ENCODE peak calls at places on chromosome 3, in five cellular contexts. One of them, this sample, is unnamed.

GRCh38 chr3:29922990-29923746 is 642.3 kb downstream of the RBMS3 start:
- DNase-seq in Peyer's patch: no peak
- DNase-seq in tibial nerve: peak; percentile 20
- DNase-seq in sigmoid colon: peak; percentile 65
- DNase-seq in OCI-LY7: no peak
- DNase-seq in this sample: no peak

GRCh38 chr3:148175215-148175614 is 522.5 kb upstream of the AGTR1 start:
- DNase-seq in Peyer's patch: no peak
- DNase-seq in tibial nerve: no peak
- DNase-seq in sigmoid colon: no peak
- DNase-seq in OCI-LY7: no peak
- DNase-seq in this sample: no peak

GRCh38 chr3:5235655-5236054 is 48.1 kb downstream of the EDEM1 start:
- DNase-seq in Peyer's patch: no peak
- DNase-seq in tibial nerve: no peak
- DNase-seq in sigmoid colon: no peak
- DNase-seq in OCI-LY7: no peak
- DNase-seq in this sample: no peak

GRCh38 chr3:101464235-101464634 is 48.8 kb downstream of the SENP7 start:
- DNase-seq in Peyer's patch: no peak
- DNase-seq in tibial nerve: no peak
- DNase-seq in sigmoid colon: no peak
- DNase-seq in OCI-LY7: no peak
- DNase-seq in this sample: no peak

GRCh38 chr3:197465996-197466549 is 89.7 kb downstream of the BDH1 start:
- DNase-seq in Peyer's patch: no peak
- DNase-seq in tibial nerve: no peak
- DNase-seq in sigmoid colon: no peak
- DNase-seq in OCI-LY7: no peak
- DNase-seq in this sample: no peak

GRCh38 chr3:71062037-71062919 is 521.2 kb downstream of the FOXP1 start:
- DNase-seq in Peyer's patch: no peak
- DNase-seq in tibial nerve: no peak
- DNase-seq in sigmoid colon: no peak
- DNase-seq in OCI-LY7: no peak
- DNase-seq in this sample: no peak

GRCh38 chr3:178289544-178290160 is 246.6 kb upstream of the KCNMB2 start:
- DNase-seq in Peyer's patch: no peak
- DNase-seq in tibial nerve: no peak
- DNase-seq in sigmoid colon: peak; percentile 80
- DNase-seq in OCI-LY7: no peak
- DNase-seq in this sample: peak; percentile 14

GRCh38 chr3:123750209-123750608 is 133.9 kb downstream of the MYLK start:
- DNase-seq in Peyer's patch: no peak
- DNase-seq in tibial nerve: no peak
- DNase-seq in sigmoid colon: no peak
- DNase-seq in OCI-LY7: no peak
- DNase-seq in this sample: no peak

GRCh38 chr3:123075359-123075758 is 8.5 kb downstream of the PDIA5 start:
- DNase-seq in Peyer's patch: no peak
- DNase-seq in tibial nerve: no peak
- DNase-seq in sigmoid colon: no peak
- DNase-seq in OCI-LY7: no peak
- DNase-seq in this sample: no peak

GRCh38 chr3:83354205-83354604 is 1592.8 kb upstream of the GBE1 start:
- DNase-seq in Peyer's patch: no peak
- DNase-seq in tibial nerve: no peak
- DNase-seq in sigmoid colon: no peak
- DNase-seq in OCI-LY7: no peak
- DNase-seq in this sample: no peak

GRCh38 chr3:125202197-125202596 is 10.4 kb downstream of the SLC12A8 start:
- DNase-seq in Peyer's patch: no peak
- DNase-seq in tibial nerve: no peak
- DNase-seq in sigmoid colon: no peak
- DNase-seq in OCI-LY7: peak; percentile 16
- DNase-seq in this sample: no peak

GRCh38 chr3:14452676-14453367 is 50.4 kb downstream of the SLC6A6 start:
- DNase-seq in Peyer's patch: peak; percentile 86
- DNase-seq in tibial nerve: peak; percentile 79
- DNase-seq in sigmoid colon: peak; percentile 98
- DNase-seq in OCI-LY7: no peak
- DNase-seq in this sample: peak; percentile 95

DNA sequence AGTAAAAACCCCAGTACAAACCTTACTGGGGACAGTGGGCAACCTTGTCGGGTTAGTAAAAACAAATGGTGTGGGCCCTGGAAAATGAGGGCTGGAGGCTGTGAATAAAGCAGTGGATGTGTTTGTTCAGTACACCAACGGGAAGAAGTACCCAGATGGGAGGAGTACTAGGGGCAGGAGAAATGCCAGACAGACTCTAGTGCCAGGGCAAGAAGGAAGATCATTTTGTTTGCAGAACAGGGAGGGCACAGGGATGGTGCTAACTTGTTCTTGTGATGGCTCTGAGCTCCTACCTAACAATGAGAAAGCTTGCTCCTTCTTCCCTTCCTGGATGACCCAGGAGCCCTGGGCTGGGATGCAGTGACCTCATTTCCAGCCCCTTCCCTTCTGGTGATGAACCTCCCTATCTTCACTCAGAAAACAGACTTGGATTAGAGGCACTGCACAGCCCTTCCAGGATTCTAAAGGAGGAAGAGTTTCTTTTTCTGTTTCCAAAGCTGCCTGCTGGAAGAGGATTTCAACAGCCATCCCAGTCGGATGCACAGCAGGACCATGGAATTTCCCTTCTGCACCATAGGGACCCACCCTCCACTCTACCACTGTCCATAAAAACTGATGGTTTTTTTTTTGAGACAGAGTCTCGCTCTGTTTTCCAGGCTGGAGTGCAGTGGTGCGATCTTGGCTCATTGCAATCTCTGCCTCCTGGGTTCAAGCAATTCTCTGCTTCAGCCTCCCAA is 6.1 kb downstream of the RASSF1 start:
- DNase-seq in Peyer's patch: no peak
- DNase-seq in tibial nerve: no peak
- DNase-seq in sigmoid colon: no peak
- DNase-seq in OCI-LY7: no peak
- DNase-seq in this sample: peak; percentile 77
- H3K27ac ChIP-seq in Peyer's patch: peak overlapping the region; percentile 99
- H3K27ac ChIP-seq in tibial nerve: peak overlapping the region; percentile 51
- H3K27ac ChIP-seq in sigmoid colon: peak overlapping the region; percentile 99
- H3K27ac ChIP-seq in OCI-LY7: peak overlapping the region; percentile 37
- H3K27ac ChIP-seq in this sample: peak overlapping the region; percentile 93

GRCh38 chr3:120821426-120821825 is 78.9 kb downstream of the GTF2E1 start:
- DNase-seq in Peyer's patch: no peak
- DNase-seq in tibial nerve: no peak
- DNase-seq in sigmoid colon: no peak
- DNase-seq in OCI-LY7: no peak
- DNase-seq in this sample: no peak
- TF ChIP-seq CTCF in Peyer's patch: no peak
- TF ChIP-seq CTCF in tibial nerve: no peak
- TF ChIP-seq CTCF in sigmoid colon: no peak
- TF ChIP-seq CTCF in OCI-LY7: no peak
- TF ChIP-seq CTCF in this sample: no peak

GRCh38 chr3:194375473-194375872 is 5.9 kb upstream of the LRRC15 start:
- DNase-seq in Peyer's patch: no peak
- DNase-seq in tibial nerve: no peak
- DNase-seq in sigmoid colon: no peak
- DNase-seq in OCI-LY7: no peak
- DNase-seq in this sample: no peak

GRCh38 chr3:194375921-194376570 is 6.5 kb upstream of the LRRC15 start:
- DNase-seq in Peyer's patch: no peak
- DNase-seq in tibial nerve: no peak
- DNase-seq in sigmoid colon: no peak
- DNase-seq in OCI-LY7: no peak
- DNase-seq in this sample: no peak

GRCh38 chr3:194379231-194379630 is 9.7 kb upstream of the LRRC15 start:
- DNase-seq in Peyer's patch: peak; percentile 3
- DNase-seq in tibial nerve: no peak
- DNase-seq in sigmoid colon: no peak
- DNase-seq in OCI-LY7: no peak
- DNase-seq in this sample: no peak

GRCh38 chr3:194379651-194380050 is 10.1 kb upstream of the LRRC15 start:
- DNase-seq in Peyer's patch: peak; percentile 48
- DNase-seq in tibial nerve: no peak
- DNase-seq in sigmoid colon: no peak
- DNase-seq in OCI-LY7: no peak
- DNase-seq in this sample: no peak

GRCh38 chr3:194377708-194378107 is 8.2 kb upstream of the LRRC15 start:
- DNase-seq in Peyer's patch: no peak
- DNase-seq in tibial nerve: no peak
- DNase-seq in sigmoid colon: no peak
- DNase-seq in OCI-LY7: no peak
- DNase-seq in this sample: no peak
- H3K27ac ChIP-seq in Peyer's patch: no peak overlapping the region
- H3K27ac ChIP-seq in tibial nerve: no peak overlapping the region
- H3K27ac ChIP-seq in sigmoid colon: no peak overlapping the region
- H3K27ac ChIP-seq in OCI-LY7: no peak overlapping the region
- H3K27ac ChIP-seq in this sample: no peak overlapping the region

GRCh38 chr3:138463724-138464489 is 29.5 kb downstream of the ESYT3 start:
- DNase-seq in Peyer's patch: no peak
- DNase-seq in tibial nerve: no peak
- DNase-seq in sigmoid colon: no peak
- DNase-seq in OCI-LY7: no peak
- DNase-seq in this sample: no peak

GRCh38 chr3:138464490-138464860 is 30.1 kb downstream of the ESYT3 start:
- DNase-seq in Peyer's patch: no peak
- DNase-seq in tibial nerve: no peak
- DNase-seq in sigmoid colon: no peak
- DNase-seq in OCI-LY7: no peak
- DNase-seq in this sample: no peak

GRCh38 chr3:138467905-138468304 is 33.5 kb downstream of the ESYT3 start:
- DNase-seq in Peyer's patch: no peak
- DNase-seq in tibial nerve: no peak
- DNase-seq in sigmoid colon: no peak
- DNase-seq in OCI-LY7: no peak
- DNase-seq in this sample: no peak

GRCh38 chr3:138465451-138465850 is 31.0 kb downstream of the ESYT3 start:
- DNase-seq in Peyer's patch: no peak
- DNase-seq in tibial nerve: no peak
- DNase-seq in sigmoid colon: no peak
- DNase-seq in OCI-LY7: no peak
- DNase-seq in this sample: no peak

DNA sequence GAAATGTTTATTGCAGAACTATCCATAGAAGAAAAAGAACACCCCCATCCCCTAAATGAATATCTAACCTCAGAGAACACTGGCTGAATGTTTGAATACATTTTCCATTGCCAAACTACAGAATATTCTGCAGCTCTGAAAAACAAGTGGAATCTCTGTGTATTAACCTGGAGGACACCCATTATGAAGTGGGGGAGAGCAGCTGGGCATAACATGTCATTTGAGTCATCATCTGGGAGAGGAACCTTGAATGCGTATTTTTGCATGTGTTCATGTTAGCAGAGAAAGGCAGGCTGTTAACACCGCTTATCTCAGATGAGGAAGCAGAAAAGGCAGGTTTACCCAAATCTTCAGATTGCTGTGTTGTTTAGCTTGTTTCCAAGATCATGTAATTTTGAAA is 31.5 kb downstream of the ESYT3 start:
- DNase-seq in Peyer's patch: no peak
- DNase-seq in tibial nerve: no peak
- DNase-seq in sigmoid colon: no peak
- DNase-seq in OCI-LY7: no peak
- DNase-seq in this sample: no peak
- TF ChIP-seq CTCF in Peyer's patch: no peak
- TF ChIP-seq CTCF in tibial nerve: no peak
- TF ChIP-seq CTCF in sigmoid colon: no peak
- TF ChIP-seq CTCF in OCI-LY7: no peak
- TF ChIP-seq CTCF in this sample: no peak

GRCh38 chr3:64495413-64495812 is 192.4 kb downstream of the ADAMTS9 start:
- DNase-seq in Peyer's patch: no peak
- DNase-seq in tibial nerve: no peak
- DNase-seq in sigmoid colon: no peak
- DNase-seq in OCI-LY7: no peak
- DNase-seq in this sample: no peak
- H3K27ac ChIP-seq in Peyer's patch: no peak overlapping the region
- H3K27ac ChIP-seq in tibial nerve: no peak overlapping the region
- H3K27ac ChIP-seq in sigmoid colon: no peak overlapping the region
- H3K27ac ChIP-seq in OCI-LY7: no peak overlapping the region
- H3K27ac ChIP-seq in this sample: no peak overlapping the region

DNA sequence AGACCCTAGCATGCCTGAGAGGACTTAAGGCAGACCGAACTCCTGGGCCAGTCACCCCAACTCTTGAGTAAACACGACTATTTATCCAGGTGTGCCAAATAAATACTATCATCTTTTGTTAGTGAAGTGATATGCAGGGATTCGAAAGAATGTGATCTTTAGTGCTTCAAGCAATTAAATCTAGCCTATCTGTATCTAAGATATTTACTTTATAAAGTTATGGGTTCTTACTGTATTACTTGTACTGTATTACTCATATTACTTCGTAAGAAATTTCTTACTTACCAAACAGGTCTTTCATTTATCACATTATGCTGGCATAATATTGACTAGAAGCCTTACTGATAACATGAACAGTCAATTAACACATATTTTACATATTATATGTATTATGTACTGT is 211.6 kb upstream of the NECTIN3 start:
- DNase-seq in Peyer's patch: no peak
- DNase-seq in tibial nerve: no peak
- DNase-seq in sigmoid colon: no peak
- DNase-seq in OCI-LY7: no peak
- DNase-seq in this sample: no peak
- TF ChIP-seq CTCF in Peyer's patch: no peak
- TF ChIP-seq CTCF in tibial nerve: no peak
- TF ChIP-seq CTCF in sigmoid colon: no peak
- TF ChIP-seq CTCF in OCI-LY7: no peak
- TF ChIP-seq CTCF in this sample: no peak

DNA sequence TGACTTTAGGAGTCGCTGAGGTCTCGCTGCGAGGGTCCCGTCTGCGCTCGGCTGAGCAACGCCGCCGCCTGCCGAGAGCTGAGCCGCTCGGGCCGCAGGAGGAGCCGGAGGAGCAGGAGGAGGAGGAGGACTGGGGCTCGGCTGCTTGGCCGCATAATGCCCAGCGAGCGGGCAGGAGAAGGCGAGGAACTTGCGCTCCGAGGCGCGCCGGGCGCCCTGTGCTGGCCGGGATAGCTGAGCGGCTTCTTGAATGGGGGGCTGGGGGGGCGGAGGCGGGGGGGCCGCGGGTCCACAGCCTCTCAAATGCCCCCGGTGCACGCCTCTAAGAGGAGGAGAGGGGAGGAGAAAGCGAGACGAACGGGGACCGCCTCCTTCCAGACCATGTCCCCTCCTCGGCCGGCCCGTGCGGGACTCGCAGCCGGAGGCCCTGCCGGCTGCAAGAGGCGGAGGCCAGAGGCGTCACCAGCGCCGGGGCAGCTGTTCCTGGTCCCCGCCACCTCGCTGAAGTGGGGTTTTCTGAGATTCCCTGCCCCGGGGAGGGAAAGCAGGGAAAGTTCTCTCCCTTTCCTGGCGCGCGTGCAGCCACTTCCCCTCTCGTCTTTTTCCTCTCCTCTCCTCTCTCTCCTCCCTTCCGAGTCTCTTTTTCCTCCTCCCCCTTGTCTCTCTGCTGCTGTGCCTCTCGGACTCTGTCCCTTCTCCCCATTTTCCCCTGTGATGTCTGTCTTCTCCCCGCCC is at the start of gene ADAMTS9:
- DNase-seq in Peyer's patch: peak; percentile 67
- DNase-seq in tibial nerve: peak; percentile 52
- DNase-seq in sigmoid colon: peak; percentile 91
- DNase-seq in OCI-LY7: no peak
- DNase-seq in this sample: peak; percentile 86
- H3K27ac ChIP-seq in Peyer's patch: peak within 1 kb of the TSS; percentile 94
- H3K27ac ChIP-seq in tibial nerve: peak within 1 kb of the TSS; percentile 94
- H3K27ac ChIP-seq in sigmoid colon: peak within 1 kb of the TSS; percentile 98
- H3K27ac ChIP-seq in OCI-LY7: no peak within 1 kb of the TSS
- H3K27ac ChIP-seq in this sample: peak within 1 kb of the TSS; percentile 93

This sample was measured in prostate gland.